ENCODE peak calls at places on chromosome 20, in four cellular contexts. N is HepG2, D is K562, U is GM12878. P is an unnamed sample.
A peak's percentile ranks its signal among the peaks of the same experiment; 100 is the strongest.

GRCh38 chr20:17644451-17644850 is 37.6 kb downstream of the RRBP1 start:
- DNase-seq in U (no peak), N (no peak), D (no peak), P (no peak)

GRCh38 chr20:10711903-10712373 is 38.1 kb upstream of the JAG1 start:
- DNase-seq in N (peak; percentile 86), D (no peak), U (no peak), P (no peak)

GRCh38 chr20:64205611-64206026 is 41.4 kb downstream of the MYT1 start:
- DNase-seq in U (no peak), D (no peak), N (no peak), P (no peak)

GRCh38 chr20:11111191-11111590 is 437.4 kb upstream of the JAG1 start:
- DNase-seq in D (no peak), N (no peak), U (no peak), P (no peak)

GRCh38 chr20:62704341-62704948 is 4.2 kb upstream of the NTSR1 start:
- DNase-seq in D (peak; percentile 34), U (no peak), N (peak; percentile 67), P (peak; percentile 85)

GRCh38 chr20:8473459-8473858 is 341.4 kb downstream of the PLCB1 start:
- DNase-seq in N (no peak), D (no peak), U (no peak), P (no peak)

GRCh38 chr20:63893999-63894357 is 948 bp upstream of the DNAJC5 start:
- DNase-seq in N (no peak), D (no peak), U (no peak), P (no peak)

GRCh38 chr20:19022791-19023448 is 189.5 kb upstream of the SLC24A3 start:
- DNase-seq in D (no peak), U (no peak), N (no peak), P (no peak)

GRCh38 chr20:35224536-35224935 is 2.0 kb upstream of the MMP24 start:
- DNase-seq in U (no peak), D (no peak), N (no peak), P (no peak)

GRCh38 chr20:36808317-36809257 is 35.0 kb upstream of the DSN1 start:
- DNase-seq in D (peak; percentile 85), N (peak; percentile 70), U (no peak), P (peak; percentile 81)

GRCh38 chr20:58004146-58004545 is 224.3 kb downstream of the ANKRD60 start:
- DNase-seq in N (no peak), D (no peak), U (no peak), P (no peak)

GRCh38 chr20:38168791-38169589 is 3.9 kb upstream of the TGM2 start:
- DNase-seq in U (no peak), D (no peak), N (peak; percentile 52), P (no peak)

GRCh38 chr20:62025832-62026563 is 39.7 kb downstream of the TAF4 start:
- DNase-seq in N (peak; percentile 30), U (no peak), D (peak; percentile 59), P (peak; percentile 58)

GRCh38 chr20:10209091-10209490 is 9.5 kb upstream of the SNAP25 start:
- DNase-seq in U (no peak), N (no peak), D (no peak), P (no peak)

GRCh38 chr20:62926229-62927127 is at the start of gene DIDO1:
- DNase-seq in D (peak; percentile 91), N (peak; percentile 87), U (peak; percentile 56), P (peak; percentile 99)

GRCh38 chr20:38186788-38187221 is 21.7 kb upstream of the TGM2 start:
- DNase-seq in U (no peak), N (no peak), D (no peak), P (no peak)

GRCh38 chr20:63178889-63179751 is 36.8 kb downstream of the YTHDF1 start:
- DNase-seq in D (peak; percentile 83), U (no peak), N (no peak), P (peak; percentile 82)

GRCh38 chr20:63070301-63070625 is 63.5 kb upstream of the BHLHE23 start:
- DNase-seq in D (no peak), N (no peak), U (no peak), P (no peak)

GRCh38 chr20:12535316-12535715 is 473.5 kb upstream of the SPTLC3 start:
- DNase-seq in U (no peak), D (no peak), N (no peak), P (no peak)

GRCh38 chr20:63009988-63010769 is 3.4 kb upstream of the BHLHE23 start:
- DNase-seq in U (peak; percentile 97), D (peak; percentile 35), N (no peak), P (no peak)

GRCh38 chr20:37305079-37305478 is 15.6 kb downstream of the MANBAL start:
- DNase-seq in N (no peak), U (no peak), D (no peak), P (no peak)

GRCh38 chr20:16922834-16923233 is 174.7 kb downstream of the OTOR start:
- DNase-seq in D (no peak), N (no peak), U (no peak), P (no peak)

GRCh38 chr20:22450540-22450939 is 133.8 kb downstream of the FOXA2 start:
- DNase-seq in D (no peak), N (no peak), U (no peak), P (no peak)

GRCh38 chr20:49608752-49609670 is 41.1 kb upstream of the PTGIS start:
- DNase-seq in U (no peak), D (peak; percentile 74), N (peak; percentile 75), P (peak; percentile 80)

GRCh38 chr20:9253140-9253539 is 184.3 kb downstream of the PLCB4 start:
- DNase-seq in U (no peak), D (no peak), N (no peak), P (no peak)

GRCh38 chr20:11112837-11113236 is 439.0 kb upstream of the JAG1 start:
- DNase-seq in N (no peak), U (no peak), D (no peak), P (no peak)

GRCh38 chr20:49925901-49926454 is 10.2 kb upstream of the RNF114 start:
- DNase-seq in D (no peak), N (no peak), U (no peak), P (no peak)

GRCh38 chr20:38633577-38634093 is 32.0 kb downstream of the ARHGAP40 start:
- DNase-seq in U (no peak), N (peak; percentile 71), D (peak; percentile 88), P (peak; percentile 86)

GRCh38 chr20:1137236-1137635 is 18.8 kb downstream of the PSMF1 start:
- DNase-seq in U (no peak), N (no peak), D (no peak), P (no peak)
- TF ChIP-seq TAF1 in U (no peak), N (no peak), D (no peak), P (no peak)

DNA sequence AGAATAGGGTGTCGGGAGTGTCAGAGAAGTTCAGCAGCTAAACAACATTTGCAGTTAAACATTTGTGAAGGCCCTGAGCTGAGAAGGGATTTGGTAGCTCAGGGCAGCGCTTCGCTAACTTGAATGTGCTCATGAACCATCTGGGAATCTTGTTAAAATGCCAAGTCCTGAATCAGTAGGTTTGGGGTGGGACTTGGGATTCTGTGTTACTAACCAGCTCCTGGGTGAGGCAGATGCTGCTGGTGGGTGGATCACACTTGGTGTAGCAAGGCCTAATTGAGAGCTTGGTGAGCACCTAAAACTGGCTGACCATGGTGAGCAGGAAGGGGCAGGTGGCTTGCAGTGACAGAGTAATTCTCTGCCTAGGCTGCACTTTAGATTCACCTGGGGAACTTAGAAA is 5.9 kb downstream of the PTPRA start:
- DNase-seq in U (no peak), D (no peak), N (no peak), P (no peak)
- TF ChIP-seq FOXM1 in U (no peak), D (no peak), N (no peak), P (no peak)

GRCh38 chr20:43461894-43462293 is 4.2 kb downstream of the SRSF6 start:
- DNase-seq in U (no peak), D (no peak), N (no peak), P (no peak)
- TF ChIP-seq TAF1 in U (no peak), D (no peak), N (no peak), P (no peak)

GRCh38 chr20:3165473-3166337 is 6.0 kb upstream of the FASTKD5 start:
- DNase-seq in N (no peak), U (no peak), D (no peak), P (no peak)
- TF ChIP-seq FOXM1 in N (no peak), U (no peak), D (no peak), P (no peak)

GRCh38 chr20:32764000-32764960 is 2.1 kb downstream of the DNMT3B start:
- DNase-seq in U (no peak), D (peak; percentile 67), N (no peak), P (no peak)

GRCh38 chr20:32763202-32763999 is 1.2 kb downstream of the DNMT3B start:
- DNase-seq in U (no peak), D (peak; percentile 68), N (no peak), P (peak; percentile 56)

GRCh38 chr20:32762754-32763201 is 593 bp downstream of the DNMT3B start:
- DNase-seq in D (no peak), N (no peak), U (no peak), P (peak; percentile 78)

GRCh38 chr20:32761417-32761830 is 761 bp upstream of the DNMT3B start:
- DNase-seq in N (no peak), U (no peak), D (no peak), P (no peak)

DNA sequence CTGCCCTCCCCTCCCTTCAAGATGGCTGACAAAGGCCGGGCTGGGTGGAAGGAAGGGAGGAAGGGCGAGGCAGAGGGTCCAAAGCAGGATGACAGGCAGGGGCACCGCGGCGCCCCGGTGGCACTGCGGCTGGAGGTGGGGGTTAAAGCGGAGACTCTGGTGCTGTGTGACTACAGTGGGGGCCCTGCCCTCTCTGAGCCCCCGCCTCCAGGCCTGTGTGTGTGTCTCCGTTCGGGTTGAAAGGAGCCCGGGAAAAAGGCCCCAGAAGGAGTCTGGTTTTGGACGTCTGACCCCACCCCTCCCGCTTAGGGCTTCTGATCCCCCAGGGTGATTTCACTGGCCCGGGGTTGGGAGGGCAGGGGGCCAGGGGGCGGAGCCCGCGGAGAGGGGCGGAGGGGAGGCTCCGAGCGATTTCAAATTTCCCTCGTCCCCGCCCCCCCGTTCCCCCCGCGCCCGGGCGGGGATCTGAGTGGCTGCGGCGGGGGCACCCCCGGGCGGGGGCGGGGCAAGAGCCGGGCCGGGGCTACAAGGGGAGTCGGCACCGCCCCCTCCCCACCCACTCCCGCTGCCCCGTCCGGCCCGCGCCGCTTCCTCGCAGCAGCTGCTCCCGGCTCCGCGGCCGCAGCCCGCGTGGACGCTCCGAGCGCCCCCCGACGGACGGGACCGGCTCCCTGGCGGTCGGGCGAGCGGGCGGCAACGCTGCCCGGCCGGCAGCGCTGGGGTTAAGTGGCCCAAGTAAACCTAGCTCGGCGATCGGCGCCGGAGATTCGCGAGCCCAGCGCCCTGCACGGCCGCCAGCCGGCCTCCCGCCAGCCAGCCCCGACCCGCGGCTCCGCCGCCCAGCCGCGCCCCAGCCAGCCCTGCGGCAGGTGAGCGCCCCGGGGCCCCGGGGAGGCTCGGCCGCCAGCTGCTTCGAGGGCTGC is at the start of gene DNMT3B:
- DNase-seq in U (no peak), D (peak; percentile 99), N (peak; percentile 60), P (peak; percentile 99)
- TF ChIP-seq TAF1 in U (no peak), D (peak; percentile 63), N (peak; percentile 15), P (no peak)

P was measured in SK-N-SH.